ENCODE peak calls at places on chromosomes 13 and 19, in nine cellular contexts. M, Q, X, A, B, P, U, E and Y are unnamed samples.

GRCh38 chr13:77325371-77325941 is 1.4 kb downstream of the MYCBP2 start:
- DNase-seq in Q (no peak), A (no peak), M (no peak), P (no peak), E (peak; percentile 18), U (no peak), B (no peak), X (no peak), Y (no peak)

GRCh38 chr13:107450931-107451330 is 764.4 kb downstream of the LIG4 start:
- DNase-seq in X (peak; percentile 99), P (peak; percentile 79), M (no peak), A (no peak), U (no peak), E (peak; percentile 99), Q (no peak), B (no peak), Y (no peak)

GRCh38 chr19:7515471-7516226 is at the start of gene ZNF358:
- DNase-seq in X (peak; percentile 31), B (peak; percentile 77), E (peak; percentile 58), Q (peak; percentile 60), U (peak; percentile 74), A (peak; percentile 76), M (peak; percentile 61), P (peak; percentile 51), Y (peak; percentile 81)

GRCh38 chr19:43616306-43616705 is 3.1 kb downstream of the ZNF428 start:
- DNase-seq in X (no peak), E (no peak), Q (no peak), P (no peak), M (no peak), U (no peak), A (no peak), B (no peak), Y (no peak)

GRCh38 chr19:16075430-16076153 is 703 bp upstream of the TPM4 start:
- DNase-seq in Q (no peak), P (peak; percentile 55), M (no peak), A (no peak), E (no peak), U (no peak), B (no peak), X (no peak), Y (no peak)

GRCh38 chr13:97856001-97856675 is 97.3 kb upstream of the IPO5 start:
- DNase-seq in A (peak; percentile 14), B (no peak), P (peak; percentile 61), M (no peak), U (no peak), E (no peak), X (no peak), Q (no peak), Y (no peak)

GRCh38 chr13:80214521-80214941 is 126.4 kb downstream of the SPRY2 start:
- DNase-seq in B (peak; percentile 23), E (peak; percentile 54), A (no peak), Q (no peak), P (no peak), U (no peak), X (no peak), M (no peak), Y (peak; percentile 52)

GRCh38 chr13:88031980-88032562 is 360.9 kb downstream of the SLITRK5 start:
- DNase-seq in E (peak; percentile 35), A (no peak), Q (no peak), M (no peak), B (no peak), X (no peak), P (peak; percentile 50), U (no peak), Y (no peak)

GRCh38 chr13:106314417-106314816 is 221.0 kb downstream of the EFNB2 start:
- DNase-seq in X (no peak), Q (no peak), M (no peak), U (no peak), B (no peak), P (no peak), E (no peak), A (no peak), Y (no peak)

GRCh38 chr19:7004313-7004931 is 16.8 kb downstream of the MBD3L2B start:
- DNase-seq in P (peak; percentile 33), Q (no peak), X (peak; percentile 27), A (no peak), U (peak; percentile 19), E (peak; percentile 36), M (no peak), B (peak; percentile 25), Y (peak; percentile 18)

GRCh38 chr19:43778651-43779050 is 2.1 kb downstream of the KCNN4 start:
- DNase-seq in A (no peak), U (no peak), Q (no peak), B (peak; percentile 86), P (no peak), M (no peak), E (no peak), X (no peak), Y (peak; percentile 99)

GRCh38 chr19:33465371-33465770 is 56.2 kb downstream of the PEPD start:
- DNase-seq in A (no peak), U (no peak), M (no peak), P (no peak), Q (no peak), B (no peak), E (no peak), X (no peak), Y (no peak)

GRCh38 chr19:2648528-2648937 is 54.0 kb downstream of the GNG7 start:
- DNase-seq in E (peak; percentile 69), A (peak; percentile 65), X (peak; percentile 74), Q (peak; percentile 79), U (peak; percentile 79), M (peak; percentile 76), B (peak; percentile 75), P (peak; percentile 76), Y (peak; percentile 51)